ENCODE peak calls at places on chromosomes 6 and 20, in eight cellular contexts. C is RWPE1, Z is Right ventricle myocardium superior, G is fibroblast of the conjunctiva, T is colonic mucosa, A is GM20000, U is B cell, K is cardiac muscle cell. B is an unnamed sample.

GRCh38 chr20:53493201-53493908 is 100.3 kb downstream of the ZNF217 start:
- DNase-seq in Z (no peak), T (no peak), U (no peak), A (no peak), G (peak; percentile 26), C (no peak), K (peak; percentile 4), B (no peak)

GRCh38 chr6:116561377-116562018 is 7.9 kb downstream of the CALHM4 start:
- DNase-seq in U (peak; percentile 54), T (peak; percentile 79), Z (peak; percentile 75), G (peak; percentile 43), K (peak; percentile 83), C (peak; percentile 40), A (peak; percentile 66), B (peak; percentile 49)

GRCh38 chr6:118280210-118280609 is 267.9 kb upstream of the PLN start:
- DNase-seq in A (peak; percentile 51), G (no peak), Z (no peak), U (no peak), K (no peak), C (no peak), T (no peak), B (no peak)

GRCh38 chr6:72322778-72323177 is 299.1 kb upstream of the KCNQ5 start:
- DNase-seq in K (peak; percentile 12), G (no peak), U (no peak), A (no peak), Z (no peak), T (no peak), C (no peak), B (no peak)

GRCh38 chr6:55875420-55875819 is at the start of gene BMP5:
- DNase-seq in U (no peak), Z (no peak), C (no peak), K (no peak), T (no peak), A (no peak), G (no peak), B (peak; percentile 40)

GRCh38 chr6:143397229-143398222 is 53.0 kb downstream of the ADAT2 start:
- DNase-seq in G (peak; percentile 27), K (peak; percentile 94), T (peak; percentile 69), Z (no peak), A (no peak), U (no peak), C (peak; percentile 99), B (no peak)

GRCh38 chr6:48614326-48614725 is 503.3 kb upstream of the PTCHD4 start:
- DNase-seq in U (no peak), A (no peak), T (no peak), G (no peak), C (no peak), K (no peak), Z (no peak), B (no peak)

GRCh38 chr20:3818155-3819151 is 1.9 kb upstream of the AP5S1 start:
- DNase-seq in A (peak; percentile 70), U (no peak), Z (peak; percentile 78), T (peak; percentile 86), G (peak; percentile 56), K (peak; percentile 85), C (peak; percentile 58), B (peak; percentile 34)

GRCh38 chr20:41065716-41066115 is 37.1 kb downstream of the TOP1 start:
- DNase-seq in C (no peak), U (no peak), Z (no peak), G (no peak), T (no peak), A (no peak), K (no peak), B (no peak)

GRCh38 chr6:89059227-89059626 is 21.3 kb upstream of the PNRC1 start:
- DNase-seq in Z (no peak), G (no peak), A (no peak), C (no peak), T (no peak), U (no peak), K (no peak), B (no peak)

GRCh38 chr6:35568967-35569606 is 56.4 kb upstream of the TULP1 start:
- DNase-seq in Z (peak; percentile 82), T (peak; percentile 39), A (peak; percentile 15), G (peak; percentile 47), K (peak; percentile 70), C (no peak), U (no peak), B (no peak)

B was measured in NCI-H2227 treated with DMSO at 0.1 percent for 48 hours.